ENCODE peak calls at places on chromosomes 13 and 19, in five cellular contexts. M is A549, Y is GM12878, B is K562, I is H1. P is an unnamed sample.

GRCh38 chr13:40026174-40026585 is 370.7 kb downstream of the COG6 start:
- DNase-seq in I (no peak), Y (peak; percentile 100), B (no peak), M (no peak), P (no peak)

GRCh38 chr13:98233127-98233526 is 56.1 kb upstream of the RNF113B start:
- DNase-seq in B (no peak), I (no peak), M (no peak), Y (no peak), P (no peak)

GRCh38 chr13:73224708-73225107 is 165.9 kb downstream of the KLF5 start:
- DNase-seq in Y (no peak), B (no peak), M (no peak), I (no peak), P (no peak)

GRCh38 chr13:110216403-110217041 is 90.4 kb downstream of the COL4A1 start:
- DNase-seq in Y (no peak), I (no peak), M (no peak), B (no peak), P (no peak)

GRCh38 chr13:113589251-113589960 is 4.9 kb downstream of the TFDP1 start:
- DNase-seq in Y (no peak), M (no peak), I (peak; percentile 33), B (no peak), P (no peak)

GRCh38 chr13:44816701-44817684 is 172.3 kb downstream of the NUFIP1 start:
- DNase-seq in I (no peak), B (no peak), Y (no peak), M (peak; percentile 22), P (no peak)

GRCh38 chr19:13057744-13058143 is 44.9 kb downstream of the LYL1 start:
- DNase-seq in Y (no peak), M (no peak), B (no peak), I (no peak), P (no peak)

GRCh38 chr13:73335226-73335625 is 276.4 kb downstream of the KLF5 start:
- DNase-seq in M (peak; percentile 45), I (no peak), Y (peak; percentile 24), B (no peak), P (no peak)

GRCh38 chr13:60887711-60888110 is 490.7 kb downstream of the TDRD3 start:
- DNase-seq in M (no peak), B (no peak), I (no peak), Y (no peak), P (no peak)

GRCh38 chr13:68323106-68323505 is 1093.0 kb upstream of the PCDH9 start:
- DNase-seq in M (no peak), I (no peak), Y (no peak), B (no peak), P (no peak)

GRCh38 chr19:31506102-31506501 is 156.9 kb upstream of the TSHZ3 start:
- DNase-seq in Y (no peak), I (peak; percentile 22), B (no peak), M (no peak), P (no peak)

GRCh38 chr13:48456546-48456945 is 43.6 kb upstream of the LPAR6 start:
- DNase-seq in B (no peak), I (no peak), Y (no peak), M (no peak), P (no peak)

GRCh38 chr19:5217171-5217570 is 123.4 kb downstream of the PTPRS start:
- DNase-seq in M (no peak), I (no peak), Y (no peak), B (no peak), P (no peak)

GRCh38 chr13:62250501-62251175 is 835.0 kb upstream of the PCDH20 start:
- DNase-seq in M (no peak), B (no peak), Y (no peak), I (no peak), P (no peak)

GRCh38 chr19:46880440-46880839 is 19.6 kb downstream of the ARHGAP35 start:
- DNase-seq in Y (no peak), B (no peak), I (no peak), M (no peak), P (no peak)

GRCh38 chr19:5308471-5309437 is 31.9 kb downstream of the PTPRS start:
- DNase-seq in B (peak; percentile 62), I (no peak), M (no peak), Y (no peak), P (no peak)

GRCh38 chr13:23921451-23921888 is 24.2 kb upstream of the C1QTNF9B start:
- DNase-seq in B (peak; percentile 17), I (no peak), M (no peak), Y (no peak), P (peak; percentile 18)

GRCh38 chr13:30819136-30819875 is 84.0 kb downstream of the ALOX5AP start:
- DNase-seq in M (no peak), Y (no peak), B (no peak), I (no peak), P (peak; percentile 50)

GRCh38 chr13:27806744-27807387 is 14.6 kb downstream of the GSX1 start:
- DNase-seq in B (no peak), M (no peak), Y (no peak), I (no peak), P (no peak)

GRCh38 chr19:50550594-50550966 is 17.7 kb downstream of the LRRC4B start:
- DNase-seq in Y (no peak), I (no peak), M (no peak), B (no peak), P (no peak)

GRCh38 chr13:33764716-33765115 is 53.2 kb upstream of the RFC3 start:
- DNase-seq in B (no peak), M (no peak), Y (no peak), I (no peak), P (no peak)

GRCh38 chr13:23588576-23589141 is 18.4 kb downstream of the TNFRSF19 start:
- DNase-seq in M (no peak), I (no peak), Y (no peak), B (no peak), P (no peak)

GRCh38 chr13:77878186-77878585 is 40.4 kb downstream of the EDNRB start:
- DNase-seq in M (no peak), B (no peak), Y (no peak), I (no peak), P (no peak)

GRCh38 chr19:48493718-48494515 is 17.7 kb downstream of the LMTK3 start:
- DNase-seq in M (no peak), Y (no peak), I (no peak), B (no peak), P (no peak)

GRCh38 chr19:16141043-16141442 is 2.4 kb upstream of the HSH2D start:
- DNase-seq in B (peak; percentile 53), I (no peak), Y (peak; percentile 75), M (no peak), P (no peak)

GRCh38 chr19:16142032-16142580 is 1.4 kb upstream of the HSH2D start:
- DNase-seq in M (no peak), B (no peak), I (no peak), Y (no peak), P (no peak)

GRCh38 chr19:16146112-16146511 is 2.6 kb downstream of the HSH2D start:
- DNase-seq in M (no peak), Y (no peak), B (no peak), I (no peak), P (no peak)

GRCh38 chr19:16144216-16144581 is 714 bp downstream of the HSH2D start:
- DNase-seq in M (no peak), B (no peak), Y (no peak), I (no peak), P (no peak)

DNA sequence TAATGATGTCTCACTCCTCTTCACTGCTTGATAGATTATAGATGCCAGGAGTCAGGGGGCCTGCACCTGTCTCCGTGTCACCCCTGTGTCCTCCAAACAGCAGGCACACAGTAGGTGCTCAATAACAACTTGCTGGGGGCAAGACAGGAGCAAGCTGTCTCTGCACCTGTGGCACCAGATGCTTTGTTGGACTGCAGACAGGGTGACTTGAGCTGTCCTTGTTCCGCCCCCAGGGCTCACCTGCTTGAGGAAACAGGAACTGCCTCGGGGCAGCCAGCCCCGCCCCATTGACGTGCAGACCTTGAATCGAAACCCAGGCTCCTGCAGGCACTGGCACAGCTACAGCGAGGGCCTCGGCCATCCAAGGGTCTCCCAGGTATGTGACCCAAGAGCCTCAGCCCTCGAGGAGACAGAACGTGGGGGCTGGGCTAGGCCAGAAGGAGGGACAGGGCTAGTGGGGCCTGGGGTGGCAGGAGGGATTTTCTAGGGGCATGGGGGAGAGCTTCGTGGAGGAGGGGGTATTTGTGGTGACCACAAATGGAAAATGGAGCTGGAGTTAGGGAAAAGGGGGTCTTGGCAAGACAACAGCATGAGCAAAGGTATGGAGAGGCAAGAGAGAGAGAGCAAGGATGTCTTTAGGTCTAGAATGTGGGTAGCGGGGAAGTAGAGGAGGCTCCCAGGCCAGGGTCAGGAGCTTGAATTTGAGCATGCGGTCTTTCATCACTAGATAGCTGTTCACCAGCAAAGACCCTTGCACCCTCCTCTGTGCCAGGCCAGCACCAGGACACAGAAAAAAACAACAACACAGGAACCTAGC is at the start of gene HSH2D:
- DNase-seq in B (no peak), I (peak; percentile 59), Y (peak; percentile 90), M (no peak), P (peak; percentile 45)
- TF ChIP-seq HDAC2 in B (no peak), I (no peak), Y (no peak), M (no peak), P (no peak)

GRCh38 chr19:33440241-33440640 is 66.7 kb downstream of the CEBPG start:
- DNase-seq in I (no peak), B (no peak), Y (no peak), M (no peak), P (no peak)

GRCh38 chr19:33441828-33442227 is 68.3 kb downstream of the CEBPG start:
- DNase-seq in B (no peak), I (no peak), Y (no peak), M (no peak), P (no peak)

GRCh38 chr19:33438987-33439781 is 65.7 kb downstream of the CEBPG start:
- DNase-seq in B (peak; percentile 25), I (no peak), Y (no peak), M (no peak), P (no peak)

GRCh38 chr19:33441277-33441699 is 67.8 kb downstream of the CEBPG start:
- DNase-seq in I (no peak), M (no peak), B (no peak), Y (no peak), P (no peak)

GRCh38 chr19:33440682-33441081 is 67.2 kb downstream of the CEBPG start:
- DNase-seq in Y (no peak), I (no peak), M (no peak), B (no peak), P (no peak)
- TF ChIP-seq HDAC2 in Y (no peak), I (no peak), M (no peak), B (no peak), P (no peak)

DNA sequence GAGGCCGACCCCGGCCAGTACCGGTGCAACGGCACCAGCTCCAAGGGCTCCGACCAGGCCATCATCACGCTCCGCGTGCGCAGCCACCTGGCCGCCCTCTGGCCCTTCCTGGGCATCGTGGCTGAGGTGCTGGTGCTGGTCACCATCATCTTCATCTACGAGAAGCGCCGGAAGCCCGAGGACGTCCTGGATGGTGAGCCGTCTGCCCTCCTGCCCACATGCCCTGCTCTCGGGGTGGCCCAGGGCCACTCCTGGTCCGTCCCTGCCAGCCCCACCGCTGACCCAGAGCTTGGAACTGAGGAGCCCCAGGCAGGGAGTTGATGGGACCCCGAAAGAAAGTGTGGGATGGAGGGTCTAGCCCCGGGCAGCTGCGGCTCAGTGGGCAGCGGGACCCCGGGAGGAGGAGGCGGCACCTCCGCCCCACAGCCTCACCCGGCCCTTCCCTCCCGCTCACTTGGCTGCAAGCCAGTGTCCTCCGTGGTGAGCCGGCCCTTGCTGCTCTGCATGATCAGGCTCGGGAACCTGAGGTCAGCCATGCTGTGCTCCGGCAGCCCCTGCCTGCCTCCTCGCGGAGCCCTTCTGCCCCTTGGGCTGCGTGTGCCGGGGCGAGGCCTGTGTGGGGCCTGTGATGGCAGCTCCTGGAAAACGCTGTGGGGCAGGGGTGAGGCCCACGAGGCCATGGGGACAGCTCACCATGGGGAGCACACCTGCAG is 8.1 kb upstream of the HCN2 start:
- DNase-seq in I (no peak), B (no peak), M (no peak), Y (no peak), P (no peak)
- TF ChIP-seq HDAC2 in I (no peak), B (no peak), M (no peak), Y (no peak), P (no peak)

GRCh38 chr19:10836478-10837325 is 690 bp upstream of the TMED1 start:
- DNase-seq in Y (no peak), B (peak; percentile 87), M (peak; percentile 76), I (no peak), P (no peak)
- TF ChIP-seq HDAC2 in Y (peak; percentile 82), B (peak; percentile 77), M (peak; percentile 59), I (peak; percentile 84), P (peak; percentile 27)

P was measured in HepG2.